ENCODE peak calls at places on chromosomes 3 and 15, in four cellular contexts. N is CD4-positive, alpha-beta memory T cell; W is WTC11; I is NCI-H774. T is an unnamed sample.

GRCh38 chr3:180354214-180354613 is 247.7 kb upstream of the TTC14 start:
- DNase-seq in N (no peak), W (no peak), I (no peak), T (no peak)

GRCh38 chr15:55868707-55869106 is 124.7 kb downstream of the NEDD4 start:
- DNase-seq in W (no peak), N (no peak), I (no peak), T (no peak)

GRCh38 chr3:159761826-159762225 is 226.8 kb upstream of the IL12A start:
- DNase-seq in I (no peak), N (no peak), W (no peak), T (no peak)

GRCh38 chr3:15778332-15778858 is 19.4 kb downstream of the ANKRD28 start:
- DNase-seq in N (no peak), I (no peak), W (no peak), T (no peak)

GRCh38 chr15:85691350-85692240 is 103.1 kb downstream of the KLHL25 start:
- DNase-seq in N (no peak), W (no peak), I (no peak), T (no peak)

GRCh38 chr3:52126036-52126435 is 28.2 kb downstream of the POC1A start:
- DNase-seq in N (no peak), I (no peak), W (no peak), T (no peak)

GRCh38 chr3:131702156-131702555 is 199.4 kb upstream of the MRPL3 start:
- DNase-seq in N (no peak), I (no peak), W (no peak), T (no peak)

GRCh38 chr15:97984157-97984556 is 23.7 kb downstream of the ARRDC4 start:
- DNase-seq in I (no peak), N (no peak), W (no peak), T (no peak)

GRCh38 chr15:63233667-63234419 is 43.6 kb upstream of the APH1B start:
- DNase-seq in I (no peak), N (no peak), W (no peak), T (no peak)

GRCh38 chr15:48632651-48633050 is 12.9 kb downstream of the FBN1 start:
- DNase-seq in I (no peak), W (no peak), N (no peak), T (no peak)

GRCh38 chr3:119627461-119627860 is 29.8 kb downstream of the PLA1A start:
- DNase-seq in N (no peak), I (no peak), W (no peak), T (no peak)

GRCh38 chr15:73789491-73790240 is 36.5 kb upstream of the INSYN1 start:
- DNase-seq in W (no peak), I (no peak), N (no peak), T (no peak)

GRCh38 chr3:172221550-172221949 is 182.2 kb downstream of the FNDC3B start:
- DNase-seq in I (no peak), N (no peak), W (no peak), T (no peak)

GRCh38 chr15:88440021-88440420 is 27.2 kb downstream of the MRPL46 start:
- DNase-seq in W (no peak), I (no peak), N (no peak), T (no peak)

GRCh38 chr15:100115711-100116090 is 226.1 kb downstream of the ADAMTS17 start:
- DNase-seq in I (no peak), N (no peak), W (no peak), T (no peak)

GRCh38 chr15:52071570-52071969 is 41.0 kb downstream of the BCL2L10 start:
- DNase-seq in I (no peak), W (no peak), N (no peak), T (no peak)

GRCh38 chr3:153163349-153164008 is 1.5 kb downstream of the RAP2B start:
- DNase-seq in W (no peak), I (no peak), N (no peak), T (no peak)

GRCh38 chr3:102972350-102972749 is 537.5 kb downstream of the ZPLD1 start:
- DNase-seq in W (no peak), I (no peak), N (no peak), T (no peak)

GRCh38 chr15:27681038-27681437 is 418.1 kb downstream of the OCA2 start:
- DNase-seq in I (no peak), N (no peak), W (peak; percentile 90), T (no peak)